ENCODE peak calls at places on chromosomes 1 and 21, in ten cellular contexts. J is NB4, X is suprapubic skin, W is SK-N-SH, K is psoas muscle, Z is mammary epithelial cell, G is PC-3, L is K562, Y is BE2C, A is fibroblast of lung. P is an unnamed sample.

GRCh38 chr1:155256101-155256852 is 994 bp upstream of the ENTREP3 start:
- DNase-seq in X (peak), G (no peak), Y (peak), Z (no peak), J (no peak), K (no peak), L (no peak), W (no peak), A (no peak), P (no peak)

GRCh38 chr1:226061793-226062557 is 541 bp upstream of the H3-3A start:
- DNase-seq in Y (peak), A (peak), W (peak), K (peak), L (peak), X (peak), G (peak), J (peak), Z (peak), P (no peak)

GRCh38 chr1:67787746-67788145 is 45.5 kb downstream of the GNG12 start:
- DNase-seq in K (no peak), J (no peak), L (no peak), G (no peak), A (no peak), X (no peak), Z (peak), W (no peak), Y (no peak), P (no peak)

GRCh38 chr1:145751491-145752021 is 32.3 kb downstream of the CD160 start:
- DNase-seq in Z (peak), L (no peak), K (no peak), W (no peak), G (peak), J (no peak), X (no peak), Y (no peak), A (peak), P (peak)

GRCh38 chr1:32127780-32128179 is 19.9 kb downstream of the KPNA6 start:
- DNase-seq in Z (no peak), Y (no peak), W (no peak), A (no peak), K (no peak), L (peak), J (no peak), X (no peak), G (no peak), P (no peak)

GRCh38 chr1:160647329-160647720 is 481 bp upstream of the SLAMF1 start:
- DNase-seq in L (no peak), W (no peak), J (no peak), Z (no peak), K (no peak), G (no peak), A (no peak), X (no peak), Y (no peak), P (no peak)

GRCh38 chr1:197195100-197195499 is 48.6 kb upstream of the ASPM start:
- DNase-seq in K (no peak), X (no peak), G (peak), A (no peak), Z (no peak), Y (no peak), L (no peak), W (no peak), J (no peak), P (no peak)

GRCh38 chr1:86197206-86197855 is 40.8 kb upstream of the COL24A1 start:
- DNase-seq in L (no peak), X (no peak), W (no peak), K (no peak), Z (no peak), G (no peak), A (peak), J (no peak), Y (no peak), P (no peak)

GRCh38 chr1:227841141-227841540 is 25.7 kb downstream of the PRSS38 start:
- DNase-seq in J (no peak), Z (no peak), L (no peak), K (no peak), X (no peak), G (no peak), A (no peak), Y (no peak), W (no peak), P (no peak)

GRCh38 chr1:215056584-215056983 is 26.0 kb upstream of the KCNK2 start:
- DNase-seq in K (no peak), X (no peak), A (no peak), Y (no peak), L (no peak), Z (peak), G (peak), J (no peak), W (no peak), P (no peak)

GRCh38 chr21:22575165-22575584 is 1577.0 kb downstream of the NCAM2 start:
- DNase-seq in K (no peak), W (peak), G (peak), X (no peak), Z (no peak), J (peak), Y (peak), L (peak), A (no peak), P (peak)
- TF ChIP-seq CTCF in K (no peak), W (peak), G (peak), X (no peak), Z (no peak), J (peak), Y (peak), L (peak), A (no peak), P (peak)

GRCh38 chr1:942864-943533 is 16.1 kb downstream of the NOC2L start:
- DNase-seq in K (no peak), Z (no peak), Y (no peak), W (no peak), X (no peak), L (peak), A (peak), J (no peak), G (no peak), P (no peak)
- H3K4me3 ChIP-seq in K (peak), Z (no peak), Y (peak), W (no peak), X (peak), L (no peak), A (no peak), J (no peak), G (peak), P (peak)

GRCh38 chr1:20328201-20328600 is 37.5 kb downstream of the VWA5B1 start:
- DNase-seq in A (no peak), W (no peak), L (peak), K (no peak), X (no peak), J (no peak), Y (no peak), Z (no peak), G (no peak), P (no peak)

GRCh38 chr1:20325407-20325737 is 34.7 kb downstream of the VWA5B1 start:
- DNase-seq in X (no peak), K (no peak), Z (no peak), A (peak), J (no peak), L (no peak), G (no peak), Y (no peak), W (no peak), P (no peak)

GRCh38 chr1:20325844-20326323 is 35.2 kb downstream of the VWA5B1 start:
- DNase-seq in Y (no peak), A (peak), G (no peak), W (peak), X (no peak), J (no peak), K (no peak), Z (no peak), L (no peak), P (no peak)

GRCh38 chr1:20327467-20327866 is 36.8 kb downstream of the VWA5B1 start:
- DNase-seq in G (no peak), J (no peak), W (no peak), Z (no peak), L (no peak), X (no peak), Y (no peak), A (no peak), K (no peak), P (no peak)

GRCh38 chr1:20329793-20330542 is 39.3 kb downstream of the VWA5B1 start:
- DNase-seq in Z (no peak), K (no peak), Y (no peak), W (no peak), J (no peak), L (no peak), G (no peak), A (no peak), X (no peak), P (no peak)
- TF ChIP-seq CTCF in Z (no peak), K (no peak), Y (peak), W (peak), J (peak), L (peak), G (peak), A (no peak), X (no peak), P (peak)

GRCh38 chr1:110877364-110877763 is 4.4 kb downstream of the CD53 start:
- DNase-seq in L (peak), W (no peak), K (no peak), G (no peak), Y (no peak), A (no peak), X (no peak), J (peak), Z (no peak), P (no peak)
- H3K4me3 ChIP-seq in L (no peak), W (no peak), K (no peak), G (no peak), Y (no peak), A (no peak), X (no peak), J (no peak), Z (no peak), P (no peak)

GRCh38 chr1:39258925-39259244 is 54.4 kb downstream of the MACF1 start:
- DNase-seq in J (no peak), A (no peak), G (no peak), X (no peak), Z (no peak), K (no peak), L (no peak), W (no peak), Y (no peak), P (no peak)
- TF ChIP-seq CTCF in J (no peak), A (no peak), G (no peak), X (no peak), Z (no peak), K (no peak), L (no peak), W (no peak), Y (no peak), P (no peak)

DNA sequence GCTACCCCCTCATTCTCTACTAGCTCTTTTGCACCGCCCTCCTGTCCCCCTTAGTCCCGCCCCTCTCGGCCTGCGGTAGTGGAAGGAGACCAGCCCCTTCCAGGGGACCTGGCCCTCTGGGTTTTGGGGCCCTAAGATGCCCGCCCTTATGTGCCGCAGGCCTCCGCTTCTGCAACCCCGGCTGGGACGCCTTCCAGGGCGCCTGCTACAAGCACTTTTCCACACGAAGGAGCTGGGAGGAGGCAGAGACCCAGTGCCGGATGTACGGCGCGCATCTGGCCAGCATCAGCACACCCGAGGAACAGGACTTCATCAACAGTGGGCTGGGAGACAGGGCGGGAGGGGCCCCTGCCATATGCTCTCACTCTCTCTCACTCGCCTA is 14.9 kb downstream of the BCAN start:
- DNase-seq in W (peak), G (no peak), A (peak), J (no peak), K (no peak), Z (no peak), X (no peak), Y (peak), L (no peak), P (no peak)
- H3K4me3 ChIP-seq in W (peak), G (no peak), A (peak), J (no peak), K (peak), Z (no peak), X (peak), Y (peak), L (no peak), P (no peak)

GRCh38 chr1:242651817-242652216 is 127.3 kb upstream of the PLD5 start:
- DNase-seq in X (no peak), Z (peak), K (no peak), Y (peak), J (peak), W (no peak), L (no peak), G (peak), A (no peak), P (no peak)
- TF ChIP-seq CTCF in X (no peak), Z (peak), K (no peak), Y (peak), J (peak), W (no peak), L (no peak), G (peak), A (no peak), P (peak)

P was measured in retinal pigment epithelial cell.